ENCODE peak calls at places on chromosomes 3 and 15, in six cellular contexts. T is K562, N is GM12878, M is H1, Y is HepG2, W is GM12892. C is an unnamed sample.

GRCh38 chr3:14336414-14337285 is 65.8 kb upstream of the SLC6A6 start:
- DNase-seq in T (no peak), N (no peak), M (no peak), Y (peak; percentile 35), W (no peak), C (no peak)

GRCh38 chr15:63135804-63136203 is 14.1 kb downstream of the LACTB start:
- DNase-seq in T (no peak), N (no peak), M (no peak), Y (no peak), W (no peak), C (no peak)

GRCh38 chr3:47645551-47645950 is 66.9 kb upstream of the CSPG5 start:
- DNase-seq in T (no peak), N (no peak), M (no peak), Y (no peak), W (no peak), C (no peak)

GRCh38 chr15:66716668-66717025 is 14.6 kb downstream of the SMAD6 start:
- DNase-seq in T (no peak), N (no peak), M (no peak), Y (no peak), W (no peak), C (no peak)

GRCh38 chr3:45958333-45958791 is 15.1 kb downstream of the CXCR6 start:
- DNase-seq in T (no peak), N (no peak), M (no peak), Y (no peak), W (no peak), C (no peak)

GRCh38 chr15:56837281-56837680 is 81.2 kb upstream of the TCF12 start:
- DNase-seq in T (no peak), N (no peak), M (no peak), Y (no peak), W (no peak), C (no peak)

GRCh38 chr3:98573231-98573728 is 20.1 kb downstream of the CPOX start:
- DNase-seq in T (no peak), N (no peak), M (no peak), Y (no peak), W (no peak), C (no peak)

GRCh38 chr15:92200891-92201290 is 192.8 kb upstream of the ST8SIA2 start:
- DNase-seq in T (no peak), N (no peak), M (no peak), Y (no peak), W (no peak), C (no peak)

GRCh38 chr15:44710236-44711088 is 661 bp downstream of the PATL2 start:
- DNase-seq in T (peak; percentile 36), N (peak; percentile 69), M (no peak), Y (no peak), W (no peak), C (no peak)

GRCh38 chr3:87120850-87121249 is 106.3 kb upstream of the CHMP2B start:
- DNase-seq in T (no peak), N (no peak), M (no peak), Y (no peak), W (no peak), C (no peak)

GRCh38 chr15:74174216-74174965 is 881 bp downstream of the ISLR start:
- DNase-seq in T (no peak), N (no peak), M (no peak), Y (no peak), W (no peak), C (no peak)

GRCh38 chr3:60094392-60094947 is 1044.6 kb upstream of the CFAP20DC start:
- DNase-seq in T (no peak), N (no peak), M (no peak), Y (no peak), W (no peak), C (no peak)

GRCh38 chr3:190870125-190870524 is 7.6 kb upstream of the GMNC start:
- DNase-seq in T (no peak), N (no peak), M (no peak), Y (no peak), W (no peak), C (no peak)

GRCh38 chr3:37372669-37373068 is 198.3 kb upstream of the LRRFIP2 start:
- DNase-seq in T (no peak), N (no peak), M (no peak), Y (no peak), W (no peak), C (no peak)

GRCh38 chr3:8755564-8756237 is 13.7 kb downstream of the OXTR start:
- DNase-seq in T (peak; percentile 47), N (no peak), M (no peak), Y (peak; percentile 25), W (no peak), C (no peak)

GRCh38 chr15:63050737-63051700 is 8.5 kb downstream of the TPM1 start:
- DNase-seq in T (no peak), N (no peak), M (no peak), Y (peak; percentile 78), W (no peak), C (no peak)

GRCh38 chr3:46845860-46846623 is 17.2 kb downstream of the MYL3 start:
- DNase-seq in T (peak; percentile 94), N (no peak), M (peak; percentile 89), Y (no peak), W (peak; percentile 80), C (peak; percentile 84)

GRCh38 chr3:57974796-57975388 is 33.3 kb upstream of the FLNB start:
- DNase-seq in T (peak; percentile 35), N (no peak), M (no peak), Y (peak; percentile 96), W (no peak), C (no peak)

GRCh38 chr3:9826815-9827574 is 16.8 kb downstream of the RPUSD3 start:
- DNase-seq in T (no peak), N (no peak), M (peak; percentile 74), Y (peak; percentile 29), W (no peak), C (no peak)

GRCh38 chr15:71443538-71443937 is 328.3 kb downstream of the THSD4 start:
- DNase-seq in T (peak; percentile 53), N (no peak), M (peak; percentile 79), Y (peak; percentile 23), W (no peak), C (no peak)

GRCh38 chr15:78023081-78023665 is 54.3 kb downstream of the TBC1D2B start:
- DNase-seq in T (no peak), N (no peak), M (no peak), Y (no peak), W (no peak), C (no peak)

DNA sequence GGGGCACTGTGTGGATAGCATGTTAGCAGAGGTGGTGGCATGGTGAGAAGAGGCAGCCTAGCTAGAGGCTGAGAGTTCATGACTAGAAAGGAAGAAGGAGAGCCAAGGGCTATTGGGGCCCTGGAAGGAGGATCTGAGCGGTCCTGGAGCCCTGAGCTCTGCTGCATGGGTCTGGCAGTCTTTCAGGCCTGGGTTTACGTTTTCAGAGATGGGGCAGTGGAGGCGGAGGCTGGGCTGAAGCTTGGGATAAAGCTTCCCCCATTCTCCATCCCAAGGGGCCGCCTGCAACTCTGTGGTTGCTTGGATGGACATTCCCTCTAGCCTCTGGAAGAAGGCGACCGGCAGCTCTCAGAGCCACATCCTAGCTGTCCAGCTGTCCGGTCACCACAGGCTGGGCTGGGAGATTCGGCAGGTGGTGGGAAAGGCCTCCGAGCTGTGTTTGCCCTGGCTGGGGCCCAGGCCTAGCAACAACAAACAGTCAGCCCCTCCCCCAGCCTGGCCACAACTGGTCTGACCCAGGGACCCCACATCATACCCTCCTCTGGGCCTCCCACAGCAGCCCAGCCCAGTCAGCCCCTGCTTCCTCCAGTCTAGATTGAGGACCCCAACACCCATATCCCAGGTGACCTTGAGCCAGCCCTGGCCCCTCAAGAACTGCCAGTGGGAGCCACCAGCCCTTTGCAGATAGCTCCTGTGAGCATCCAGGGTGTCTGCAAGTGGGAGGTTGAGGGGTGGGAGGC is 1.8 kb upstream of the SLC38A3 start:
- DNase-seq in T (no peak), N (no peak), M (no peak), Y (peak; percentile 70), W (no peak), C (no peak)
- TF ChIP-seq POLR2A in T (no peak), N (no peak), M (no peak), Y (peak; percentile 71), W (no peak), C (no peak)

GRCh38 chr3:157023211-157023610 is 136.7 kb downstream of the CCNL1 start:
- DNase-seq in T (no peak), N (no peak), M (no peak), Y (no peak), W (no peak), C (no peak)
- TF ChIP-seq TAF1 in T (no peak), N (no peak), M (no peak), Y (no peak), W (no peak), C (no peak)

DNA sequence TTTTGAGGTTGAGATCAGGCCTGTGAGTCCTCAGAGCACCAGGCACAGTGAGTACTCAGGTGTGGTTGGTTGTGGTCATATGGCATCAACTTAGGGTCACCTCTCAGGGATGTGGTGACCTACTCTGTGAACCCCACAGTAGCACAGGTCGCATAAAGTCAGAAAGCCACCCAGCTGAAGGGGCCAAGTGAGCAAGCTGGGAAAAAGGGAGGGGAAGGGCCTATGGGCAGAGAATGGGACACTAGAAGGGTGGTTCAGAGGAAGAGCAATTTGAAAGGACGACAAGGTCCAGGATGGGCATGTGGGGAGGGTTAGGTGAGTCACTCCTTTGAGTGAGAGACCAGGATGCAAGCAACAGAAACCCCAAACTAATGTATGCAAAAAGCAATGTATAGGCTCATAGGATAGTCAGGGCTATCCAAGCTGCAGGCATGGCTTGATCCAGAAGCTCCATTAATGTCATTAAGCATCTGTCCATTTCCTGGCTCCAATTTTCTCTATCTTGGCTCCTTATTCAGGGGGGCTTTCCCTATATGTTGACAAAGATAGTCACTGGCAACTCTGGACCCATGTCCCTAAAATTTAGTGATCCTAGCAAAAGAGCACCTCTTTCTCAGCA is 33.5 kb downstream of the HMCES start:
- DNase-seq in T (no peak), N (no peak), M (no peak), Y (no peak), W (no peak), C (no peak)
- TF ChIP-seq POLR2A in T (no peak), N (peak; percentile 17), M (no peak), Y (no peak), W (no peak), C (no peak)

GRCh38 chr15:39456582-39457330 is 124.1 kb upstream of the THBS1 start:
- DNase-seq in T (no peak), N (no peak), M (no peak), Y (no peak), W (no peak), C (no peak)

GRCh38 chr15:39456113-39456512 is 124.8 kb upstream of the THBS1 start:
- DNase-seq in T (no peak), N (no peak), M (no peak), Y (no peak), W (no peak), C (no peak)

GRCh38 chr15:39454189-39454986 is 126.5 kb upstream of the THBS1 start:
- DNase-seq in T (no peak), N (no peak), M (no peak), Y (peak; percentile 43), W (no peak), C (no peak)

GRCh38 chr15:39453500-39454073 is 127.3 kb upstream of the THBS1 start:
- DNase-seq in T (no peak), N (peak; percentile 31), M (no peak), Y (no peak), W (no peak), C (peak; percentile 14)

DNA sequence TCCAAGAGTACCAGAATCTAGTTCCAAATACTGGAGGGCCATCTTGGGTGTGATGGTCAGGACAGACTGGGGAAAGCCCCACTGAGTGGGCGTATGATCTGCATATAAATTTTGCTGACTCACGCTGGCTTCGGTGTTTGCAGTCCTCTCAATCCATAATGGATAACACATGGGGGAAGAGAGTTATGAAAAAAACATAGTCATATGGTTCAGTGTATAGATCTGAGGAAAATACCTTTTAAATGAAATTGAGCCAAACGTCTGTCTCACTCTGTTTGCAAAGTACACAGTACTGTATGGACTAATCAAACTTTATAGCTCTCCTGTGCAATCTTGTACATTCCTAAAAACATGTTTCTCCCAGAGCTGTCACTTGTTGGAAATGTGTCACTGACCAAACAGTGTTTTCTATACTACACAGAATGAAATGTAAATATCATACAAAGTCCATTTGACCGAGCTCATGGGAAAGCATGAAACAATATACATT is 125.3 kb upstream of the THBS1 start:
- DNase-seq in T (peak; percentile 48), N (no peak), M (no peak), Y (peak; percentile 97), W (no peak), C (no peak)
- TF ChIP-seq TAF1 in T (no peak), N (no peak), M (no peak), Y (no peak), W (no peak), C (no peak)

C was measured in GM12891.